ENCODE peak calls at places on chromosomes 2 and 18, in eight cellular contexts. One of them, this sample, is unnamed.
A peak's percentile ranks its signal among the peaks of the same experiment; 100 is the strongest.

GRCh38 chr2:69217333-69218080 is 169.5 kb downstream of the GFPT1 start:
- DNase-seq in left ventricle myocardium inferior: no peak
- DNase-seq in left colon: no peak
- DNase-seq in DMS153: no peak
- DNase-seq in cardiac septum: no peak
- DNase-seq in naive thymus-derived CD8-positive, alpha-beta T cell: no peak
- DNase-seq in stimulated activated naive B cell treated with anti-CD40 and anti-IgM and Interleukin-4, amounts not matched to agents 10 μg/mL and 1 μg/mL and 100 μg/mL, for 72 hours: no peak
- DNase-seq in putamen: no peak
- DNase-seq in this sample: no peak

GRCh38 chr18:57901819-57902600 is 98.9 kb upstream of the ATP8B1 start:
- DNase-seq in left ventricle myocardium inferior: no peak
- DNase-seq in left colon: peak; percentile 35
- DNase-seq in DMS153: no peak
- DNase-seq in cardiac septum: no peak
- DNase-seq in naive thymus-derived CD8-positive, alpha-beta T cell: no peak
- DNase-seq in stimulated activated naive B cell treated with anti-CD40 and anti-IgM and Interleukin-4, amounts not matched to agents 10 μg/mL and 1 μg/mL and 100 μg/mL, for 72 hours: no peak
- DNase-seq in putamen: no peak
- DNase-seq in this sample: no peak

GRCh38 chr2:216687646-216688045 is 7.7 kb downstream of the IGFBP5 start:
- DNase-seq in left ventricle myocardium inferior: no peak
- DNase-seq in left colon: no peak
- DNase-seq in DMS153: no peak
- DNase-seq in cardiac septum: peak; percentile 61
- DNase-seq in naive thymus-derived CD8-positive, alpha-beta T cell: peak; percentile 33
- DNase-seq in stimulated activated naive B cell treated with anti-CD40 and anti-IgM and Interleukin-4, amounts not matched to agents 10 μg/mL and 1 μg/mL and 100 μg/mL, for 72 hours: no peak
- DNase-seq in putamen: no peak
- DNase-seq in this sample: no peak

GRCh38 chr2:176096986-176097819 is 2.4 kb upstream of the HOXD12 start:
- DNase-seq in left ventricle myocardium inferior: peak; percentile 51
- DNase-seq in left colon: peak; percentile 77
- DNase-seq in DMS153: peak; percentile 82
- DNase-seq in cardiac septum: no peak
- DNase-seq in naive thymus-derived CD8-positive, alpha-beta T cell: peak; percentile 48
- DNase-seq in stimulated activated naive B cell treated with anti-CD40 and anti-IgM and Interleukin-4, amounts not matched to agents 10 μg/mL and 1 μg/mL and 100 μg/mL, for 72 hours: peak; percentile 47
- DNase-seq in putamen: peak; percentile 26
- DNase-seq in this sample: no peak

GRCh38 chr18:66534110-66534509 is 69.8 kb downstream of the CDH19 start:
- DNase-seq in left ventricle myocardium inferior: no peak
- DNase-seq in left colon: no peak
- DNase-seq in DMS153: no peak
- DNase-seq in cardiac septum: no peak
- DNase-seq in naive thymus-derived CD8-positive, alpha-beta T cell: no peak
- DNase-seq in stimulated activated naive B cell treated with anti-CD40 and anti-IgM and Interleukin-4, amounts not matched to agents 10 μg/mL and 1 μg/mL and 100 μg/mL, for 72 hours: no peak
- DNase-seq in putamen: no peak
- DNase-seq in this sample: no peak

GRCh38 chr18:79947881-79948610 is 3.4 kb downstream of the SLC66A2 start:
- DNase-seq in left ventricle myocardium inferior: no peak
- DNase-seq in left colon: peak; percentile 17
- DNase-seq in DMS153: no peak
- DNase-seq in cardiac septum: peak; percentile 19
- DNase-seq in naive thymus-derived CD8-positive, alpha-beta T cell: no peak
- DNase-seq in stimulated activated naive B cell treated with anti-CD40 and anti-IgM and Interleukin-4, amounts not matched to agents 10 μg/mL and 1 μg/mL and 100 μg/mL, for 72 hours: no peak
- DNase-seq in putamen: no peak
- DNase-seq in this sample: no peak

GRCh38 chr2:74130211-74130995 is 17.3 kb downstream of the BOLA3 start:
- DNase-seq in left ventricle myocardium inferior: no peak
- DNase-seq in left colon: no peak
- DNase-seq in DMS153: no peak
- DNase-seq in cardiac septum: no peak
- DNase-seq in naive thymus-derived CD8-positive, alpha-beta T cell: no peak
- DNase-seq in stimulated activated naive B cell treated with anti-CD40 and anti-IgM and Interleukin-4, amounts not matched to agents 10 μg/mL and 1 μg/mL and 100 μg/mL, for 72 hours: no peak
- DNase-seq in putamen: no peak
- DNase-seq in this sample: no peak

GRCh38 chr18:79545714-79546113 is 133.9 kb upstream of the CTDP1 start:
- DNase-seq in left ventricle myocardium inferior: no peak
- DNase-seq in left colon: no peak
- DNase-seq in DMS153: no peak
- DNase-seq in cardiac septum: no peak
- DNase-seq in naive thymus-derived CD8-positive, alpha-beta T cell: no peak
- DNase-seq in stimulated activated naive B cell treated with anti-CD40 and anti-IgM and Interleukin-4, amounts not matched to agents 10 μg/mL and 1 μg/mL and 100 μg/mL, for 72 hours: no peak
- DNase-seq in putamen: no peak
- DNase-seq in this sample: no peak

GRCh38 chr18:27717250-27717649 is 459.7 kb downstream of the CDH2 start:
- DNase-seq in left ventricle myocardium inferior: no peak
- DNase-seq in left colon: no peak
- DNase-seq in DMS153: no peak
- DNase-seq in cardiac septum: no peak
- DNase-seq in naive thymus-derived CD8-positive, alpha-beta T cell: no peak
- DNase-seq in stimulated activated naive B cell treated with anti-CD40 and anti-IgM and Interleukin-4, amounts not matched to agents 10 μg/mL and 1 μg/mL and 100 μg/mL, for 72 hours: no peak
- DNase-seq in putamen: no peak
- DNase-seq in this sample: no peak

GRCh38 chr18:79459946-79460345 is 64.2 kb downstream of the NFATC1 start:
- DNase-seq in left ventricle myocardium inferior: no peak
- DNase-seq in left colon: no peak
- DNase-seq in DMS153: no peak
- DNase-seq in cardiac septum: no peak
- DNase-seq in naive thymus-derived CD8-positive, alpha-beta T cell: no peak
- DNase-seq in stimulated activated naive B cell treated with anti-CD40 and anti-IgM and Interleukin-4, amounts not matched to agents 10 μg/mL and 1 μg/mL and 100 μg/mL, for 72 hours: no peak
- DNase-seq in putamen: no peak
- DNase-seq in this sample: no peak

GRCh38 chr2:242004223-242004901 is 134.8 kb downstream of the RTP5 start:
- DNase-seq in left ventricle myocardium inferior: no peak
- DNase-seq in left colon: no peak
- DNase-seq in DMS153: no peak
- DNase-seq in cardiac septum: peak; percentile 50
- DNase-seq in naive thymus-derived CD8-positive, alpha-beta T cell: no peak
- DNase-seq in stimulated activated naive B cell treated with anti-CD40 and anti-IgM and Interleukin-4, amounts not matched to agents 10 μg/mL and 1 μg/mL and 100 μg/mL, for 72 hours: no peak
- DNase-seq in putamen: no peak
- DNase-seq in this sample: no peak

GRCh38 chr2:107585851-107586250 is 240.8 kb upstream of the RGPD4 start:
- DNase-seq in left ventricle myocardium inferior: no peak
- DNase-seq in left colon: no peak
- DNase-seq in DMS153: no peak
- DNase-seq in cardiac septum: no peak
- DNase-seq in naive thymus-derived CD8-positive, alpha-beta T cell: no peak
- DNase-seq in stimulated activated naive B cell treated with anti-CD40 and anti-IgM and Interleukin-4, amounts not matched to agents 10 μg/mL and 1 μg/mL and 100 μg/mL, for 72 hours: no peak
- DNase-seq in putamen: no peak
- DNase-seq in this sample: no peak

GRCh38 chr2:232865165-232865564 is 4.9 kb upstream of the SNORC start:
- DNase-seq in left ventricle myocardium inferior: no peak
- DNase-seq in left colon: no peak
- DNase-seq in DMS153: no peak
- DNase-seq in cardiac septum: no peak
- DNase-seq in naive thymus-derived CD8-positive, alpha-beta T cell: no peak
- DNase-seq in stimulated activated naive B cell treated with anti-CD40 and anti-IgM and Interleukin-4, amounts not matched to agents 10 μg/mL and 1 μg/mL and 100 μg/mL, for 72 hours: no peak
- DNase-seq in putamen: no peak
- DNase-seq in this sample: no peak

GRCh38 chr2:16508061-16508851 is 157.4 kb downstream of the CYRIA start:
- DNase-seq in left ventricle myocardium inferior: peak; percentile 26
- DNase-seq in left colon: peak; percentile 55
- DNase-seq in DMS153: no peak
- DNase-seq in cardiac septum: no peak
- DNase-seq in naive thymus-derived CD8-positive, alpha-beta T cell: no peak
- DNase-seq in stimulated activated naive B cell treated with anti-CD40 and anti-IgM and Interleukin-4, amounts not matched to agents 10 μg/mL and 1 μg/mL and 100 μg/mL, for 72 hours: peak; percentile 1
- DNase-seq in putamen: peak; percentile 16
- DNase-seq in this sample: no peak

GRCh38 chr2:216916956-216917650 is 57.2 kb upstream of the TNP1 start:
- DNase-seq in left ventricle myocardium inferior: no peak
- DNase-seq in left colon: no peak
- DNase-seq in DMS153: no peak
- DNase-seq in cardiac septum: no peak
- DNase-seq in naive thymus-derived CD8-positive, alpha-beta T cell: no peak
- DNase-seq in stimulated activated naive B cell treated with anti-CD40 and anti-IgM and Interleukin-4, amounts not matched to agents 10 μg/mL and 1 μg/mL and 100 μg/mL, for 72 hours: no peak
- DNase-seq in putamen: no peak
- DNase-seq in this sample: no peak

GRCh38 chr18:11736656-11737055 is 47.6 kb downstream of the GNAL start:
- DNase-seq in left ventricle myocardium inferior: no peak
- DNase-seq in left colon: no peak
- DNase-seq in DMS153: no peak
- DNase-seq in cardiac septum: no peak
- DNase-seq in naive thymus-derived CD8-positive, alpha-beta T cell: no peak
- DNase-seq in stimulated activated naive B cell treated with anti-CD40 and anti-IgM and Interleukin-4, amounts not matched to agents 10 μg/mL and 1 μg/mL and 100 μg/mL, for 72 hours: no peak
- DNase-seq in putamen: no peak
- DNase-seq in this sample: no peak

GRCh38 chr18:76621184-76621583 is 126.1 kb upstream of the ZNF516 start:
- DNase-seq in left ventricle myocardium inferior: no peak
- DNase-seq in left colon: no peak
- DNase-seq in DMS153: peak; percentile 34
- DNase-seq in cardiac septum: no peak
- DNase-seq in naive thymus-derived CD8-positive, alpha-beta T cell: no peak
- DNase-seq in stimulated activated naive B cell treated with anti-CD40 and anti-IgM and Interleukin-4, amounts not matched to agents 10 μg/mL and 1 μg/mL and 100 μg/mL, for 72 hours: no peak
- DNase-seq in putamen: no peak
- DNase-seq in this sample: no peak

GRCh38 chr18:5546660-5547059 is 2.9 kb upstream of the EPB41L3 start:
- DNase-seq in left ventricle myocardium inferior: no peak
- DNase-seq in left colon: no peak
- DNase-seq in DMS153: no peak
- DNase-seq in cardiac septum: no peak
- DNase-seq in naive thymus-derived CD8-positive, alpha-beta T cell: no peak
- DNase-seq in stimulated activated naive B cell treated with anti-CD40 and anti-IgM and Interleukin-4, amounts not matched to agents 10 μg/mL and 1 μg/mL and 100 μg/mL, for 72 hours: no peak
- DNase-seq in putamen: peak; percentile 36
- DNase-seq in this sample: no peak

GRCh38 chr2:12738112-12738485 is 21.4 kb downstream of the TRIB2 start:
- DNase-seq in left ventricle myocardium inferior: no peak
- DNase-seq in left colon: no peak
- DNase-seq in DMS153: no peak
- DNase-seq in cardiac septum: no peak
- DNase-seq in naive thymus-derived CD8-positive, alpha-beta T cell: no peak
- DNase-seq in stimulated activated naive B cell treated with anti-CD40 and anti-IgM and Interleukin-4, amounts not matched to agents 10 μg/mL and 1 μg/mL and 100 μg/mL, for 72 hours: no peak
- DNase-seq in putamen: no peak
- DNase-seq in this sample: no peak

GRCh38 chr2:158381978-158382377 is 74.6 kb downstream of the CCDC148 start:
- DNase-seq in left ventricle myocardium inferior: no peak
- DNase-seq in left colon: no peak
- DNase-seq in DMS153: no peak
- DNase-seq in cardiac septum: no peak
- DNase-seq in naive thymus-derived CD8-positive, alpha-beta T cell: no peak
- DNase-seq in stimulated activated naive B cell treated with anti-CD40 and anti-IgM and Interleukin-4, amounts not matched to agents 10 μg/mL and 1 μg/mL and 100 μg/mL, for 72 hours: no peak
- DNase-seq in putamen: no peak
- DNase-seq in this sample: no peak

GRCh38 chr2:16212321-16212720 is 272.0 kb downstream of the MYCN start:
- DNase-seq in left ventricle myocardium inferior: no peak
- DNase-seq in left colon: no peak
- DNase-seq in DMS153: no peak
- DNase-seq in cardiac septum: no peak
- DNase-seq in naive thymus-derived CD8-positive, alpha-beta T cell: no peak
- DNase-seq in stimulated activated naive B cell treated with anti-CD40 and anti-IgM and Interleukin-4, amounts not matched to agents 10 μg/mL and 1 μg/mL and 100 μg/mL, for 72 hours: no peak
- DNase-seq in putamen: no peak
- DNase-seq in this sample: no peak

This sample was measured in GM12878.